ENCODE peak calls at places on chromosomes 3 and 15, in eight cellular contexts. V is lung, Z is fibroblast of lung, B is GM12865, R is neural progenitor cell, S is SK-N-SH, E is uterus, Y is IMR-90. A is an unnamed sample.

GRCh38 chr3:106850429-106850828 is 526.8 kb upstream of the CCDC54 start:
- DNase-seq in R (no peak), V (no peak), E (no peak), Y (peak; percentile 76), B (no peak), S (no peak), Z (peak; percentile 27), A (peak; percentile 34)

GRCh38 chr3:140863481-140864084 is 78.1 kb upstream of the SLC25A36 start:
- DNase-seq in R (peak; percentile 82), Y (peak; percentile 39), Z (peak; percentile 63), B (peak; percentile 78), S (peak; percentile 45), E (peak; percentile 42), V (peak; percentile 55), A (peak; percentile 51)

GRCh38 chr3:39935261-39935660 is 125.9 kb downstream of the MYRIP start:
- DNase-seq in S (no peak), E (no peak), B (no peak), Y (no peak), Z (no peak), V (no peak), R (no peak), A (no peak)

GRCh38 chr15:60972866-60973265 is 256.2 kb downstream of the RORA start:
- DNase-seq in B (no peak), E (no peak), V (no peak), Z (peak; percentile 70), Y (peak; percentile 93), R (no peak), S (no peak), A (peak; percentile 74)

GRCh38 chr3:43161684-43162512 is 56.0 kb upstream of the POMGNT2 start:
- DNase-seq in B (peak; percentile 35), S (peak; percentile 47), V (no peak), R (peak; percentile 34), E (no peak), Z (peak; percentile 89), Y (peak; percentile 78), A (peak; percentile 54)

GRCh38 chr3:135966349-135966695 is 794 bp downstream of the PPP2R3A start:
- DNase-seq in Z (peak; percentile 53), E (no peak), R (peak; percentile 73), B (no peak), V (no peak), Y (no peak), S (no peak), A (no peak)

GRCh38 chr3:191239439-191240035 is 40.5 kb downstream of the OSTN start:
- DNase-seq in B (no peak), R (no peak), V (no peak), Y (no peak), S (no peak), E (no peak), Z (no peak), A (no peak)

GRCh38 chr3:108131105-108131794 is 40.4 kb upstream of the CD47 start:
- DNase-seq in E (no peak), S (no peak), B (no peak), V (no peak), Z (peak; percentile 85), Y (peak; percentile 96), R (no peak), A (peak; percentile 92)

GRCh38 chr15:70051948-70052633 is 45.6 kb downstream of the TLE3 start:
- DNase-seq in V (no peak), S (no peak), B (no peak), E (peak; percentile 9), Y (no peak), Z (no peak), R (no peak), A (no peak)

GRCh38 chr15:31300981-31301686 is 25.5 kb upstream of the KLF13 start:
- DNase-seq in Z (no peak), S (peak; percentile 93), E (no peak), B (no peak), Y (no peak), R (no peak), V (peak; percentile 24), A (no peak)

GRCh38 chr3:150610785-150611184 is 7.7 kb downstream of the SELENOT start:
- DNase-seq in Y (no peak), R (no peak), S (no peak), V (no peak), E (no peak), B (no peak), Z (peak; percentile 42), A (peak; percentile 17)

GRCh38 chr3:10594915-10595314 is 89.5 kb upstream of the ATP2B2 start:
- DNase-seq in V (peak; percentile 42), Z (peak; percentile 34), S (no peak), E (no peak), R (peak; percentile 96), Y (peak; percentile 53), B (peak; percentile 57), A (peak; percentile 55)

GRCh38 chr3:120432105-120432860 is 18.5 kb downstream of the FSTL1 start:
- DNase-seq in V (no peak), E (no peak), B (no peak), Z (peak; percentile 55), R (peak; percentile 83), Y (peak; percentile 89), S (no peak), A (peak; percentile 77)

GRCh38 chr3:61966200-61966599 is 404.8 kb downstream of the PTPRG start:
- DNase-seq in V (no peak), E (no peak), S (no peak), B (no peak), Z (no peak), R (no peak), Y (peak; percentile 4), A (no peak)

GRCh38 chr15:74950078-74951000 is 6.2 kb downstream of the RPP25 start:
- DNase-seq in R (peak; percentile 81), S (peak; percentile 67), V (peak; percentile 75), B (peak; percentile 82), E (peak; percentile 83), Z (peak; percentile 74), Y (peak; percentile 67), A (peak; percentile 63)

GRCh38 chr15:75201609-75202250 is at the start of gene C15orf39:
- DNase-seq in R (peak; percentile 88), B (peak; percentile 92), S (peak; percentile 96), Z (peak; percentile 69), E (peak; percentile 64), V (peak; percentile 65), Y (peak; percentile 52), A (peak; percentile 26)

DNA sequence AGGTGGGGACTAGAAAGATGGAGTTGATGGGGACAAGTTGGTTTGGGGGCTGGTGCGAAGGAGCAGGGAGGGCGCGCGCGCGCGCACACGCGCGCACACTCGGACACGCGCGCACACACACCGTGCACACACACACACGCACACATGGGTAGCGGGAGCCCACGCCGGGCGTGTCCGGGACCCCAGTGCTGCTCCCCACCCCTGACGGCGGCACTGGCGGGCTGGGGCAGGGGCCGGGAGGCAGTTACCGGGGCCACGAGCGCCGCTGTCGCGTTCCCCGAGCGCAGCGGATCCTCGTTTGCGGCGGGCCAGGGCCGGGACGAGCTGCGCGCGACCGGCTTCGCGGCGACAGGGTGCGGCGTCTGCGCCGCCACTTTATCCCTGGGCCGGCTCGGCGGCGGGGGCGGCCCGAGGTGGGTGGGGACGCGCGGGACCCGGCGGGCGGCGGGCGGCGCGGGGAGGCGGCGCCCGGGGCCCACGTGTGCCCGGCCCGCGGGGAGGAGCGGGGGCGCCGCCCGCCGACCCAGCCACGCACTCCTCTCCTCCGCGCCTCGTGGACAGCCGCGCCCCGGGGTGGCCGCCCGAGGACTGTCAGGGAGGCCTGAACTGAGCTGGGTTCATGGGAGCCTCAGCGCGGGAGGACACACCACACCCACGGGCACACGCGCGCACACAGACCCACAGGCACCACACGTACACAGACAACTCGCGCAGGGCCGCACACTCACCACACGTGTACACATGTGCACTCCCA is 698 bp upstream of the MGLL start:
- DNase-seq in B (peak; percentile 81), Y (peak; percentile 33), Z (peak; percentile 32), R (peak; percentile 66), E (no peak), V (peak; percentile 49), S (peak; percentile 84), A (no peak)
- TF ChIP-seq CTCF in B (peak; percentile 21), Y (peak; percentile 37), Z (peak; percentile 7), R (no peak), E (peak; percentile 16), V (no peak), S (no peak), A (no peak)

DNA sequence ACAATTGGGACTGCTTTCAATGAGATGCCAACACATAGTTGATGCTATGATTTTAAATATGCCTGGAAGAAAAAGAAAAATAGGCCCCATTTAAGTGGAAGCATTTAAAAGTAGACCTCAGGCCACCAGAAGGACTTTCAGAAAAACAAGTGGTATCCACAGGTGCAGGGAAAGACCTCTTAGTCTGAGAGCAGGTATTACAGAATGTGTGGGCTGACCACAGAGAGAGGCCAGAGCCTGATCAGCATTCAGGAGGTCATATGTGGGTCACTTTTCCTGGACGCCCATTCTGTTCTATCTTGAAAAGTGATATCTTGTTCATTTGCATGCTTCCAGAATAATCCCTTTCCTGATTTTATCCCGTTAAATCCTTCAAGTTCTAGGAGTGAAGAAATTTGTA is 95.5 kb downstream of the GABRG3 start:
- DNase-seq in B (no peak), Z (no peak), V (no peak), R (no peak), Y (no peak), E (no peak), S (no peak), A (no peak)
- TF ChIP-seq CTCF in B (no peak), Z (no peak), V (no peak), R (no peak), Y (no peak), E (no peak), S (no peak), A (no peak)

GRCh38 chr15:73714695-73715301 is 30.6 kb downstream of the CD276 start:
- DNase-seq in S (no peak), V (no peak), Y (no peak), Z (no peak), E (no peak), B (no peak), R (no peak), A (no peak)

GRCh38 chr15:73715417-73715816 is 31.2 kb downstream of the CD276 start:
- DNase-seq in R (no peak), Y (no peak), V (no peak), S (no peak), Z (no peak), E (no peak), B (no peak), A (no peak)

GRCh38 chr15:73716417-73716816 is 32.2 kb downstream of the CD276 start:
- DNase-seq in E (no peak), V (peak; percentile 89), B (no peak), Y (no peak), Z (no peak), S (no peak), R (no peak), A (no peak)

GRCh38 chr15:73717206-73717605 is 33.0 kb downstream of the CD276 start:
- DNase-seq in E (no peak), Z (no peak), S (no peak), V (no peak), B (no peak), R (no peak), Y (no peak), A (no peak)

DNA sequence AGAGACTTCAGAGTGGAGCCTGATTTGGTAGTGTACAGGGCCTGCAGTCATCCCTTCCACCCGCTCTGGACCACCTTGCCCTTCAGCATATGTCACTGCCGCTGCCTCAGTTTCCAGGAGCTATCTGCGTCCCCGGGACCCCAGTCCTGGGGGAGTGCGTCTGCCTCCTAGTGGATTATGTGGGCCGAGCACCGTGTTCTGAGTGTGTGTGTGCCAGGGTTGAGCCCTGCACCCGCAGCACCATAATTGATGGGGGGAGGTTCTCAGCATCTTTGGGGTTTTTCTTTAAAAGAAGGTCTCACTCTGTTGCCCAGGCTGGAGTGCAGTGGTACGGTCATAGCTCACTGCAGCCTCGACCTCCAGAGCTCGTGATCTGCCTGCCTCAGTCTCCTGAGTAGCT is 33.6 kb downstream of the CD276 start:
- DNase-seq in R (no peak), S (no peak), Y (no peak), E (no peak), B (no peak), V (no peak), Z (no peak), A (no peak)
- TF ChIP-seq CTCF in R (peak; percentile 38), S (peak; percentile 26), Y (no peak), E (no peak), B (peak; percentile 8), V (no peak), Z (no peak), A (peak; percentile 45)

GRCh38 chr3:133943639-133944131 is 48.0 kb upstream of the RAB6B start:
- DNase-seq in E (peak; percentile 11), Y (peak; percentile 98), S (no peak), V (no peak), R (no peak), B (no peak), Z (peak; percentile 95), A (peak; percentile 89)
- TF ChIP-seq CTCF in E (no peak), Y (no peak), S (no peak), V (no peak), R (no peak), B (no peak), Z (no peak), A (no peak)